ENCODE peak calls at places on chromosomes 4 and X, in six cellular contexts. P is HCT116, V is K562, L is H1, C is GM12878, Z is HepG2. G is an unnamed sample.

GRCh38 chr4:87257523-87257922 is 37.1 kb upstream of the KLHL8 start:
- DNase-seq in P (no peak), V (no peak), L (no peak), C (no peak), Z (no peak), G (no peak)

GRCh38 chr4:56286763-56287162 is 100.5 kb downstream of the AASDH start:
- DNase-seq in P (no peak), V (no peak), L (no peak), C (no peak), Z (no peak), G (no peak)

GRCh38 chr4:5474756-5475155 is 233.6 kb downstream of the EVC2 start:
- DNase-seq in P (no peak), V (no peak), L (no peak), C (no peak), Z (no peak), G (no peak)

GRCh38 chr4:173152104-173152503 is 16.5 kb upstream of the GALNT7 start:
- DNase-seq in P (no peak), V (no peak), L (no peak), C (no peak), Z (no peak), G (no peak)

GRCh38 chr4:139851639-139852038 is 186.0 kb downstream of the MGST2 start:
- DNase-seq in P (no peak), V (no peak), L (no peak), C (no peak), Z (no peak), G (no peak)

GRCh38 chr4:124105212-124105611 is 607.3 kb downstream of the ANKRD50 start:
- DNase-seq in P (no peak), V (no peak), L (no peak), C (no peak), Z (no peak), G (no peak)

GRCh38 chr4:10664408-10664807 is 20.2 kb downstream of the CLNK start:
- DNase-seq in P (no peak), V (no peak), L (no peak), C (no peak), Z (no peak), G (no peak)

GRCh38 chr4:118849867-118850812 is 14.2 kb upstream of the SEC24D start:
- DNase-seq in P (no peak), V (no peak), L (peak), C (no peak), Z (no peak), G (no peak)

DNA sequence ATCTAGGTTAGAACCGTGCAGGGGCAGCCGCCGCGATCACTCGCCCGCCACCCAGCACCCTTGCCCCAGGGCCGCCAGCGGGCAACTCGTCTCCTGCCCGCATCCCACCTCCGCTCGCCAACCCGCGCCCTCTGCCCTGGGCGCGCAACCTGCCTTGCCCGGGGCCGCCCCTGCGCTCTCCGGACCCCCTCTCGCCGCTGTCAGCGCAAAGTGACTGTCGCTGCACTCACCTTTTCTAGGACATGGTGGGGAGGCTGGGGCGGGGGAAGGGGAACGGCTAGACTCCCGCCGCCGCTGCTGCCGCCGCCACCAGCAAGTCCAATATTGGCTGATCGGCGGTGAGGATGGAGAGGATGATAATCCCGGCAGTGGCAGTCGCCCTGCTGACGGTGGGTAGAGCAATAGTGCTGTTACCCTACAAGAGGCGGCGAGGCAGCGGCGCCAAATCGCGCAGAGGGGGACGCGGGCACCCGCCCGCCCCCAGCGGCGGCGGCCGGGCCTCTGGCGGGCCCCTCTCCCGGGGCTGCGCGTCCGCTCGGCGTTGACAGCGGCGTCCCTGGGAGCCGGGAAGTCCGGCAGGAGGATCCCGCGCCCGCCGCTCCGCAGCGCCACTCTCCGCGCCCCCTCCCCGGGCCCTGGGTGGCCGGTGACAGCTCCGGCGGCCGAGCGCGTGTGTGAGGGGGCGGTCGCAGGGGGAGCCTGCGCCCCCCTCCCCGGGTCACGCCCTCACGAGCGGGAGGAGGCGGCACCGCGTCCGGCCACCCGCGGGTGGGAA is 2.3 kb upstream of the NR3C2 start:
- DNase-seq in P (no peak), V (peak), L (no peak), C (no peak), Z (no peak), G (no peak)
- TF ChIP-seq EZH2 in P (no peak), V (no peak), L (peak), C (no peak), Z (no peak), G (no peak)

GRCh38 chrX:37542791-37543190 is 28.7 kb upstream of the LANCL3 start:
- DNase-seq in P (no peak), V (no peak), L (no peak), C (no peak), Z (no peak), G (no peak)
- TF ChIP-seq POLR2AphosphoS5 in P (no peak), V (no peak), L (no peak), C (no peak), Z (no peak), G (no peak)

GRCh38 chr4:52051213-52051614 is at the start of gene SPATA18:
- DNase-seq in P (no peak), V (no peak), L (no peak), C (no peak), Z (no peak), G (no peak)
- TF ChIP-seq EZH2 in P (no peak), V (no peak), L (no peak), C (no peak), Z (no peak), G (peak)

DNA sequence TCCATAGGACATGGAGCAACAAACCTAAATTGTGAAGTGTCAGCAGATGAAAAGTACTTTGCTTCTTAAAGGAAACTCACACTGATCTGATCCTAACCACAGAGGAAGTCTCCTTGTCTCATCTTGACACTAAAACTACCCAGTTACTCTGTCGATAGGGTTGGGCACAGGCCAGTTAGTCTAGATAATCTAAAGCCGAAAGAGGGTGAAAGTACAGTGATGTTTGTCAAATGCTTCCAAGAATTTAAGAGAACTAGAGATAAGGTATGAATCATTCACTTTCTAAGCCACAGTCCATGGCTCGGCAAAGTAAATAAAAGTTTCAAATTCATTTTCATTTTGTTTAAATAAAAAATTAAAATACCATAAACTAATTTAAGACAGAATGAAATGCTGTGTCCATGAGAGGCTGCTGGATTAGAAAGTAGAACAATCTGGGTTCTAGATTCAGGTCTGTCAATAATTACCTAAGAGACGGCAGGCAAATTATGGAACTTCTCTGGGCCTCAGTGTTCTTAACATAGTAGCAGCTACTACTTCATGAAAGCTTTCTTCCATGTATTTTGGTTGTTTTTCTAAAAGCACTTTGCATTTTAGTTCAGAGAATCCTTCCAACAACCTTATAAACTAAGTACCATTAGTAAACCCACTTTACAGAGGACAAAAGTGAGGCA is 176.7 kb downstream of the LDB2 start:
- DNase-seq in P (no peak), V (no peak), L (no peak), C (no peak), Z (peak), G (peak)
- TF ChIP-seq POLR2AphosphoS5 in P (no peak), V (no peak), L (no peak), C (no peak), Z (no peak), G (no peak)